ENCODE peak calls at places on chromosomes 5 and 9, in eight cellular contexts. K is mucosa of descending colon; J is activated T-cell treated with anti-CD3 and anti-CD28 coated beads for 1 hour; E is GM23338; I is Right ventricle myocardium superior; H is NCI-H774; Z is stimulated activated CD8-positive, alpha-beta memory T cell treated with anti-CD3 and anti-CD28 coated beads, Interleukin-15, amount 100 ng/mL, for 4 hours; T is cortex of kidney. N is an unnamed sample.

GRCh38 chr9:127858041-127858512 is 3.6 kb upstream of the ENG start:
- DNase-seq in J (no peak), E (no peak), T (no peak), H (peak), I (peak), Z (no peak), K (no peak), N (no peak)

GRCh38 chr9:134058716-134059115 is 9.1 kb downstream of the BRD3 start:
- DNase-seq in T (no peak), K (peak), H (no peak), J (no peak), E (no peak), I (no peak), Z (no peak), N (peak)

GRCh38 chr9:38066907-38067610 is 2.0 kb downstream of the SHB start:
- DNase-seq in T (no peak), I (peak), K (peak), Z (no peak), H (no peak), E (peak), J (no peak), N (peak)

GRCh38 chr5:55597014-55597981 is 62.5 kb upstream of the PLPP1 start:
- DNase-seq in K (peak), H (no peak), I (peak), J (no peak), T (no peak), Z (no peak), E (no peak), N (no peak)

GRCh38 chr5:132213666-132214065 is 14.0 kb downstream of the P4HA2 start:
- DNase-seq in J (no peak), K (no peak), H (no peak), I (no peak), T (no peak), Z (no peak), E (no peak), N (no peak)

GRCh38 chr5:99644822-99645221 is 716.0 kb upstream of the CHD1 start:
- DNase-seq in H (no peak), I (no peak), E (no peak), J (no peak), Z (no peak), K (no peak), T (no peak), N (no peak)

GRCh38 chr9:92164975-92165374 is 49.8 kb upstream of the SPTLC1 start:
- DNase-seq in E (no peak), K (no peak), Z (no peak), I (no peak), H (no peak), T (no peak), J (no peak), N (no peak)

GRCh38 chr9:121305269-121305994 is 37.5 kb downstream of the GSN start:
- DNase-seq in I (peak), T (no peak), E (no peak), Z (no peak), J (no peak), K (peak), H (no peak), N (peak)

GRCh38 chr5:10563132-10563939 is 534 bp upstream of the ANKRD33B start:
- DNase-seq in J (peak), K (peak), H (no peak), T (no peak), Z (peak), I (peak), E (peak), N (no peak)

GRCh38 chr9:121655231-121655755 is 3.9 kb downstream of the DAB2IP start:
- DNase-seq in Z (no peak), E (no peak), H (no peak), K (no peak), J (no peak), I (no peak), T (no peak), N (no peak)